ENCODE peak calls at places on chromosome 15, in seven cellular contexts. A, D, C, B, E, U and P are unnamed samples.
A peak's percentile ranks its signal among the peaks of the same experiment; 100 is the strongest.

GRCh38 chr15:87354661-87355410 is 901.7 kb downstream of the NTRK3 start:
- DNase-seq in A (no peak), D (no peak), C (no peak), B (no peak), E (no peak), U (no peak), P (no peak)

GRCh38 chr15:96693990-96694517 is 363.6 kb downstream of the NR2F2 start:
- DNase-seq in A (no peak), D (no peak), C (no peak), B (no peak), E (no peak), U (no peak), P (no peak)

GRCh38 chr15:60616628-60617027 is 137.7 kb upstream of the ICE2 start:
- DNase-seq in A (no peak), D (no peak), C (no peak), B (no peak), E (no peak), U (no peak), P (no peak)

GRCh38 chr15:71810256-71811035 is at the start of gene NR2E3:
- DNase-seq in A (no peak), D (peak; percentile 20), C (no peak), B (no peak), E (no peak), U (no peak), P (no peak)

GRCh38 chr15:76320012-76320411 is 8.7 kb upstream of the ETFA start:
- DNase-seq in A (no peak), D (no peak), C (no peak), B (no peak), E (no peak), U (no peak), P (no peak)

GRCh38 chr15:67716171-67716570 is 109.1 kb upstream of the SKOR1 start:
- DNase-seq in A (no peak), D (no peak), C (no peak), B (no peak), E (no peak), U (no peak), P (no peak)

GRCh38 chr15:80608688-80609087 is 86.4 kb upstream of the ABHD17C start:
- DNase-seq in A (no peak), D (no peak), C (no peak), B (no peak), E (no peak), U (no peak), P (no peak)

GRCh38 chr15:94844533-94845390 is 613.4 kb downstream of the MCTP2 start:
- DNase-seq in A (peak; percentile 96), D (peak; percentile 77), C (no peak), B (no peak), E (no peak), U (peak; percentile 92), P (no peak)

GRCh38 chr15:85579011-85579701 is 198.8 kb downstream of the AKAP13 start:
- DNase-seq in A (no peak), D (no peak), C (no peak), B (no peak), E (no peak), U (no peak), P (no peak)

GRCh38 chr15:101100593-101101442 is 151.0 kb downstream of the CHSY1 start:
- DNase-seq in A (no peak), D (no peak), C (no peak), B (no peak), E (no peak), U (no peak), P (no peak)

GRCh38 chr15:51076898-51077564 is 17.7 kb downstream of the TNFAIP8L3 start:
- DNase-seq in A (no peak), D (no peak), C (no peak), B (peak; percentile 40), E (no peak), U (no peak), P (no peak)

GRCh38 chr15:23690015-23690414 is 2.9 kb upstream of the NDN start:
- DNase-seq in A (no peak), D (no peak), C (no peak), B (no peak), E (no peak), U (no peak), P (no peak)

GRCh38 chr15:23690450-23690852 is 3.3 kb upstream of the NDN start:
- DNase-seq in A (peak; percentile 93), D (peak; percentile 41), C (no peak), B (no peak), E (no peak), U (peak; percentile 11), P (no peak)

GRCh38 chr15:23686466-23687142 is 501 bp downstream of the NDN start:
- DNase-seq in A (no peak), D (no peak), C (no peak), B (no peak), E (no peak), U (no peak), P (no peak)

DNA sequence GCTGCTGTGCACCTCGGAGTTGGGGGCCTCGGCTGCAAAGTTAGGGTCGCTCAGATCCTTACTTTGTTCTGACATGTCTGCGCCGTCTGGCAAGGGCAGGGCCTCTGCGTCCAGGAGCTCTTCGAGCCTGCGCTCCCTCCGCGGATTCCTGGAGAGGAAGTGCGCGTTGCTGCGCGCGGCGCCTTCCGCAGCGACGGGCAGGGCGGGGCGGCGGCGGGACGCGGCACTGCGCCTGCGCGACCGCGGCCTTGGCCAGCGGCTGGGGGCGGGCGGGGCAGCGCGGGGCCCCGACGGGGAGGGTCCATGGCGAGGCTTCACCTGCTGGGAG is at the start of gene NDN:
- DNase-seq in A (no peak), D (peak; percentile 43), C (no peak), B (no peak), E (no peak), U (peak; percentile 50), P (no peak)
- TF ChIP-seq TAF1 in A (no peak), D (no peak), C (no peak), B (no peak), E (peak; percentile 49), U (no peak), P (no peak)

DNA sequence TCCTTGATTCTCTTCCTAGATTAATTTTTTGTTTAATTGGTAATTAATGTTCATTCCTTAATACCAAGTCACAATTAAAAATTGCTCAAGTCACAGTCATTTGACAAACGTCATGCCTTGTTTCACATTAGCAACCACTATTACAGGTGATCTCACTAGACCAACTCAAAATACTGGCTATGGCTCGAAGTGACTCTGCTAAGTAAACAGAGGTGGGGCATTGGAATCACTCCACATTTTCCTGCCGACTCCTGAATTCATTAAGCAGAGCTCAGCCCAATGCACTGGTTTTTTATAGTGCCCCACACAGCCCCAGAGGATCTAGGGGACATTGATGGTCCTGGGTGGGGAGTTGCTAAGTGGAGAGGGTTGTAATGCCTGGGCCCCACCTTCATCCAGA is 201.2 kb upstream of the NSMCE3 start:
- DNase-seq in A (no peak), D (no peak), C (no peak), B (no peak), E (no peak), U (no peak), P (no peak)
- TF ChIP-seq POLR2AphosphoS5 in A (no peak), D (no peak), C (no peak), B (no peak), E (no peak), U (no peak), P (no peak)

GRCh38 chr15:65431731-65432130 is 9.0 kb upstream of the IGDCC4 start:
- DNase-seq in A (no peak), D (no peak), C (no peak), B (no peak), E (no peak), U (no peak), P (no peak)

DNA sequence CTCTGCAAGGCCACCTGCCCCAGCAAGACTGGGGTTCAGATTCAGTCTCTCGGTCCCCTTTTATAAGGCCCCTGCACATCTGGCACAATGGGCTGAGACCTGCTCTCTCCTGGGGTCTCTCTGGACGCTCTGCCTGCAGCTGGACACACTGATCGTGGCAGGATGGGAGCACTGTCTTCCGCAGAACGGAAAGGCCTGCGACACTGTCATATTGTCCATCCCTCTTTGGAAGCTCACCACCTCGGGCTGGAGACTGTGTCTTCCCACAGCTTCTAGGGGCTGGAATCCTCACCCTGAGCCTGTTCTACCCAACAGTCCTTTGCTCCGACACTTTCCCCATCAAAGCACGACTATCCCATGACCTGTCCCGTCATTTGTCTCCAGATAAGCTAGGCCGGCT is 11.5 kb upstream of the IGDCC4 start:
- DNase-seq in A (no peak), D (no peak), C (no peak), B (no peak), E (no peak), U (no peak), P (no peak)
- TF ChIP-seq TAF1 in A (no peak), D (no peak), C (no peak), B (no peak), E (no peak), U (no peak), P (no peak)

GRCh38 chr15:48395532-48396011 is 64.3 kb downstream of the DUT start:
- DNase-seq in A (no peak), D (no peak), C (no peak), B (no peak), E (no peak), U (no peak), P (no peak)
- TF ChIP-seq POLR2AphosphoS5 in A (no peak), D (no peak), C (no peak), B (no peak), E (no peak), U (no peak), P (no peak)

DNA sequence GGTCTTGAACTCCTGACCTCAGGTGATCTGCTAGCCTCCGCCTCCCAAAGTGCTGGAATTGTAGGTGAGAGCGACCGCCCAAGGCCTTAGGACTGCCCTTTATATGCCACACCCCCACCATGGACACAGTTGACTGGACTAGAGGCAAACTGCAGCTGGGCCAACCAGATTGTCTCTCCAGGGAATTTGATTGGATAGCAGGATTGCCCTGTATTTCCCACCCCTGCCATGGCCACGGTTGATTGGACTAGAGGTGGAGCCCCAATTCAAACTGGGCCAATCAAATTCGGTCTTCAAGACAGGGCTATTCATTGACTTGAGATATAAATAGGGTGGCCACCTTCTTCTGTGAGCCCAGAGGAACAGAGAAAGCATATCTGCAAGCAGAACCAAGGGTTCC is 6.9 kb upstream of the CLPX start:
- DNase-seq in A (peak; percentile 55), D (no peak), C (no peak), B (no peak), E (no peak), U (peak; percentile 22), P (no peak)
- TF ChIP-seq TAF1 in A (no peak), D (no peak), C (no peak), B (no peak), E (no peak), U (no peak), P (no peak)